ENCODE peak calls at places on chromosomes 7 and 10, in four cellular contexts. C is NCI-H1417, Q is activated T-helper 1 cell treated with Interleukin-2 at 50 U/mL for 16 hours, Y is fibroblast of the conjunctiva. X is an unnamed sample.

GRCh38 chr10:51910189-51910588 is 210.8 kb upstream of the CSTF2T start:
- DNase-seq in C (no peak), Q (no peak), Y (no peak), X (no peak)

GRCh38 chr7:154564676-154565075 is 438.2 kb downstream of the PAXIP1 start:
- DNase-seq in C (no peak), Q (no peak), Y (no peak), X (no peak)

GRCh38 chr7:70727861-70728260 is 404.1 kb upstream of the GALNT17 start:
- DNase-seq in C (no peak), Q (no peak), Y (no peak), X (no peak)

GRCh38 chr7:117672433-117672832 is 192.6 kb downstream of the CFTR start:
- DNase-seq in C (no peak), Q (no peak), Y (no peak), X (no peak)

GRCh38 chr7:110148054-110148453 is 942.9 kb upstream of the LRRN3 start:
- DNase-seq in C (no peak), Q (no peak), Y (no peak), X (no peak)

GRCh38 chr10:102579206-102579790 is 65.0 kb upstream of the TRIM8 start:
- DNase-seq in C (peak; percentile 9), Q (no peak), Y (no peak), X (no peak)

GRCh38 chr7:48847896-48848295 is 76.5 kb upstream of the CDC14C start:
- DNase-seq in C (no peak), Q (no peak), Y (no peak), X (no peak)

GRCh38 chr10:121154846-121155245 is 303.7 kb downstream of the WDR11 start:
- DNase-seq in C (no peak), Q (no peak), Y (no peak), X (peak; percentile 31)

GRCh38 chr10:63761243-63761642 is 240.0 kb downstream of the REEP3 start:
- DNase-seq in C (no peak), Q (no peak), Y (no peak), X (no peak)

GRCh38 chr7:65448824-65449504 is 75.3 kb downstream of the ZNF92 start:
- DNase-seq in C (no peak), Q (no peak), Y (peak; percentile 6), X (peak; percentile 49)

GRCh38 chr7:155258233-155258575 is 39.5 kb upstream of the INSIG1 start:
- DNase-seq in C (no peak), Q (no peak), Y (peak; percentile 78), X (peak; percentile 96)

X was measured in stromal cell of bone marrow.